ENCODE peak calls at places on chromosomes 2 and 18, in five cellular contexts. A is AG04450, N is BE2C, L is adrenal gland, J is heart right ventricle. X is an unnamed sample.

GRCh38 chr2:67970071-67970470 is 92.7 kb downstream of the C1D start:
- DNase-seq in A (no peak), N (no peak), L (no peak), J (no peak), X (no peak)

GRCh38 chr2:144770616-144771230 is 250.8 kb upstream of the ZEB2 start:
- DNase-seq in A (no peak), N (no peak), L (no peak), J (no peak), X (no peak)

GRCh38 chr2:160377204-160377995 is 116.2 kb downstream of the RBMS1 start:
- DNase-seq in A (no peak), N (no peak), L (no peak), J (no peak), X (no peak)

GRCh38 chr2:11710210-11710609 is 36.2 kb upstream of the LPIN1 start:
- DNase-seq in A (peak), N (no peak), L (peak), J (no peak), X (no peak)

GRCh38 chr2:166384774-166385173 is 9.0 kb upstream of the SCN9A start:
- DNase-seq in A (no peak), N (no peak), L (no peak), J (no peak), X (no peak)

GRCh38 chr2:67048314-67048713 is 348.8 kb upstream of the ETAA1 start:
- DNase-seq in A (no peak), N (no peak), L (no peak), J (no peak), X (no peak)

GRCh38 chr2:231632559-231633142 is 40.0 kb downstream of the TEX44 start:
- DNase-seq in A (peak), N (no peak), L (no peak), J (no peak), X (no peak)

GRCh38 chr2:227788556-227788955 is 25.1 kb upstream of the CCL20 start:
- DNase-seq in A (no peak), N (no peak), L (no peak), J (no peak), X (no peak)

GRCh38 chr2:168466834-168467565 is 10.9 kb downstream of the CERS6 start:
- DNase-seq in A (no peak), N (no peak), L (no peak), J (no peak), X (no peak)

GRCh38 chr18:44495151-44495550 is 185.5 kb upstream of the SETBP1 start:
- DNase-seq in A (no peak), N (no peak), L (no peak), J (no peak), X (no peak)

GRCh38 chr2:231017250-231017636 is 20.1 kb upstream of the C2orf72 start:
- DNase-seq in A (no peak), N (peak), L (no peak), J (no peak), X (no peak)

GRCh38 chr2:16050261-16051045 is 110.1 kb downstream of the MYCN start:
- DNase-seq in A (no peak), N (peak), L (no peak), J (no peak), X (no peak)
- TF ChIP-seq CTCF in A (no peak), N (no peak), L (no peak), J (no peak), X (no peak)

DNA sequence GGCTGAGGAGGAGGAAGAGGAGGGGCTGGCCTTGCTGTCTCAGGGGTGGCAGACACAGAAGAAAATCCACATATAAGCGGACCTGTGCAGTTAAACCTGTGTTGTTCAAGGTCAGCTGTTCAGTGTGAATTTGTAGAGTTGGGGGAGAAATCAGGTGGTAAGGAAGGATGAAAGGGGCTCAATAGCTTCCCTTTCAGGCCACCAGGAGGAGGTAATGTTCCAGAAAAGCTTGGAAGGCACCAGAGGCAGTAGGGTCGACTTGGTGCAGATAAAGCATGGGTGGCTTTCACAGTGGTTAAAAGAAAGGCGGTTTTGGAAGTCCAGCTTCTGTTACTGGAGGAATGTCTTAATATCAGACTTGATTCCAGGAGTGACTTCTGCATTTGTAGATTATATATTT is 167.4 kb downstream of the THSD7B start:
- DNase-seq in A (no peak), N (no peak), L (no peak), J (no peak), X (no peak)
- TF ChIP-seq CTCF in A (no peak), N (peak), L (peak), J (peak), X (peak)

DNA sequence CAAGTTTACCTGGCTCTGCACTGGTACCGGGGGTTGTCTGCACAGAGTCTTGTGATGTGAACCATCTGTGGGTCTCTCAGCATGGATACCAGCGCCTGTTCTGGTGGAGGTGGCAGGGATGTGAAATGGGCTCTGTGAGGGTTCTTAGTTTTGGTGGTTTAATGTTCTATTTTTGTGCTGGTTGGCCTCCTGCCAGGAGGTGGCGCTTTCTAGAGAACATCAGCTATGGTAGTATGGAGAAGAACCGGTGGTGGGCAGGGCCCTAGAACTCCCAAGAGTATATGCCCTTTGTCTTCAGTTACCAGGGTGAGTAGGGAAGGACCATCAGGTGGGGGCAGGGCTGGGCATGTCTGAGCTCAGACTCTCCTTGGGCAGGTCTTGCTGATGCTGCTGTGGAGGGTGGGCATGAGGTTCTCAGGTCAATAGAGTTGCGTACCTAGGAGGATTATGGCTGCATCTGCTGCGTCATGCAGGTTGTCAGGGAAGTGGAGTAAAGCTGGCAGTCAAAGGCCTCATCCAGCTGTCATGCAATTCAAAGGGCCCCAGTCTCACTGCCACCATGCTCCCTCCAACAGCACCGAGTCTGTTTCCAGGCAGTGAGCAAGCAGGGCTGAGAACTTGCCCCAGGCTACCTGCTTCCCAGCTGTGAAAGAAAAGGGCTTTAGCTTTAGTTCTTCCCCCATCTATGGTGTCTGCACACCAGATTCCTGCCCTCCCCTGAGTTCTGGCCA is 278.0 kb downstream of the METTL4 start:
- DNase-seq in A (no peak), N (peak), L (no peak), J (no peak), X (no peak)
- TF ChIP-seq CTCF in A (no peak), N (no peak), L (no peak), J (no peak), X (no peak)

DNA sequence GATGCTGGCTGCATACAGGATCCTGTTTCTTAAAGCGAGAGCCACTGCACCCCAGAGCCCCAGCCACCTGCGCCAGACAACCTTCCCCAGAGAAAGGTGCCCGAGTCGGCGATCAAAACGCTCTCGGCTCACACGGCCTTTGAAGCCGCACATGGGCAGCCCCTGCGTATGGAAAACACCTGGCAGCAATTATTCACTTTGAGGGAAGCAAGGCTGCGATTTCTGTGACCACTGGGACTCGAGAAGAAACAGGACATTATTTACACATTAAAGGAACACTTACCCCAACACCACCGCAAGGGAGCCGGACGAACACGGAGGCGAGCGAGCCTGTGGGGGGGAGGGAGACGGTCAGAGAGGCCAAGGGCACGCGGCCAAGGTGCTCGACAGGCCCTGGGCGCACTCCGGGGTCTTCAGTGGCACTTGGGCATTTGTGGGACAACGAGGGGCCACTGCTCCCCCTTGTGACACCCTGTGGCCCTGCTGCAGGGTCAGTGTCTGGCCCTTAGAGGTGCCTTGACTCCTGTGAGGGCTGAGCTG is 246.9 kb downstream of the TWIST2 start:
- DNase-seq in A (no peak), N (no peak), L (no peak), J (no peak), X (no peak)
- TF ChIP-seq CTCF in A (no peak), N (no peak), L (no peak), J (no peak), X (no peak)

GRCh38 chr2:196171248-196171871 is at the start of gene STK17B:
- DNase-seq in A (peak), N (peak), L (peak), J (peak), X (peak)
- TF ChIP-seq CTCF in A (peak), N (peak), L (no peak), J (peak), X (peak)

X was measured in epithelial cell of proximal tubule.